ENCODE peak calls at places on chromosomes 5 and 9, in eight cellular contexts. H is breast epithelium, J is cardiac fibroblast, G is upper lobe of right lung, R is WTC11, Y is brain microvascular endothelial cell, L is IMR-90, M is HepG2. C is an unnamed sample.

GRCh38 chr5:14760548-14761002 is 96.1 kb downstream of the OTULIN start:
- DNase-seq in J (no peak), G (no peak), L (no peak), M (peak; percentile 73), H (no peak), Y (no peak), R (no peak), C (no peak)

GRCh38 chr9:100601216-100601615 is 23.3 kb downstream of the CAVIN4 start:
- DNase-seq in Y (peak; percentile 44), J (peak; percentile 73), G (no peak), R (peak; percentile 72), M (peak; percentile 69), H (no peak), L (peak; percentile 55), C (no peak)

GRCh38 chr5:136886623-136887022 is 521.3 kb upstream of the TRPC7 start:
- DNase-seq in L (no peak), R (no peak), Y (no peak), G (no peak), H (no peak), M (no peak), J (no peak), C (no peak)

GRCh38 chr5:21919417-21920022 is 933.6 kb downstream of the CDH12 start:
- DNase-seq in H (no peak), G (no peak), L (peak; percentile 45), Y (peak; percentile 33), M (peak; percentile 14), R (peak; percentile 13), J (peak; percentile 44), C (no peak)

GRCh38 chr5:82111191-82111590 is 139.4 kb downstream of the ATG10 start:
- DNase-seq in R (no peak), Y (peak; percentile 87), M (no peak), H (no peak), L (peak; percentile 44), G (no peak), J (peak; percentile 48), C (no peak)

GRCh38 chr5:22709743-22710142 is 143.4 kb downstream of the CDH12 start:
- DNase-seq in M (no peak), L (no peak), J (no peak), R (no peak), G (no peak), H (no peak), Y (no peak), C (no peak)

GRCh38 chr5:142342128-142342981 is 17.5 kb upstream of the SPRY4 start:
- DNase-seq in M (peak; percentile 82), L (peak; percentile 81), G (peak; percentile 77), R (no peak), J (no peak), H (no peak), Y (no peak), C (no peak)

GRCh38 chr9:76297721-76298239 is 96.4 kb downstream of the RFK start:
- DNase-seq in L (peak; percentile 33), G (no peak), M (no peak), H (peak; percentile 34), Y (peak; percentile 49), R (no peak), J (peak; percentile 36), C (no peak)

GRCh38 chr5:150759334-150759583 is 442 bp upstream of the DCTN4 start:
- DNase-seq in H (no peak), R (no peak), Y (no peak), G (no peak), M (no peak), J (no peak), L (no peak), C (no peak)

GRCh38 chr5:14503017-14503680 is 78.4 kb upstream of the OTULINL start:
- DNase-seq in G (no peak), M (no peak), J (no peak), H (no peak), L (no peak), Y (no peak), R (no peak), C (peak; percentile 38)

GRCh38 chr9:1332161-1332560 is 282.0 kb downstream of the DMRT2 start:
- DNase-seq in R (no peak), M (no peak), G (no peak), L (no peak), Y (no peak), H (no peak), J (no peak), C (no peak)

GRCh38 chr5:135564305-135564704 is 14.5 kb downstream of the CXCL14 start:
- DNase-seq in G (no peak), L (no peak), Y (no peak), J (no peak), M (no peak), H (no peak), R (no peak), C (no peak)

GRCh38 chr9:99076483-99077171 is 28.3 kb upstream of the TGFBR1 start:
- DNase-seq in R (no peak), L (no peak), M (no peak), J (no peak), Y (no peak), H (no peak), G (no peak), C (no peak)

GRCh38 chr5:151740958-151741373 is 17.5 kb downstream of the ATOX1 start:
- DNase-seq in L (peak; percentile 81), M (no peak), H (no peak), Y (peak; percentile 57), J (peak; percentile 59), R (no peak), G (no peak), C (no peak)

GRCh38 chr9:124280176-124280691 is 22.5 kb downstream of the NEK6 start:
- DNase-seq in Y (peak; percentile 89), J (peak; percentile 99), H (no peak), L (peak; percentile 91), R (no peak), G (peak; percentile 78), M (no peak), C (no peak)

GRCh38 chr9:23587433-23587832 is 238.6 kb downstream of the ELAVL2 start:
- DNase-seq in H (peak; percentile 28), M (no peak), G (no peak), R (no peak), L (no peak), Y (no peak), J (no peak), C (no peak)

GRCh38 chr5:9852686-9853085 is 222.5 kb upstream of the TAS2R1 start:
- DNase-seq in J (peak; percentile 39), Y (peak; percentile 23), H (no peak), L (peak; percentile 71), M (no peak), R (no peak), G (no peak), C (no peak)

GRCh38 chr9:120344230-120344629 is 235.7 kb downstream of the CDK5RAP2 start:
- DNase-seq in R (no peak), L (peak; percentile 80), G (no peak), J (peak; percentile 58), M (peak; percentile 37), Y (peak; percentile 51), H (no peak), C (no peak)

GRCh38 chr9:129852575-129852974 is 17.3 kb downstream of the USP20 start:
- DNase-seq in H (no peak), M (no peak), J (no peak), L (no peak), R (no peak), G (no peak), Y (no peak), C (no peak)
- TF ChIP-seq CTCF in H (no peak), M (no peak), J (no peak), L (no peak), R (no peak), G (no peak), Y (no peak), C (no peak)

GRCh38 chr9:35665471-35665818 is 450 bp upstream of the ARHGEF39 start:
- DNase-seq in R (no peak), M (no peak), G (no peak), J (no peak), L (no peak), H (no peak), Y (no peak), C (no peak)

GRCh38 chr9:35666045-35666444 is 1.1 kb upstream of the ARHGEF39 start:
- DNase-seq in R (no peak), H (no peak), J (peak; percentile 65), L (no peak), Y (peak; percentile 26), M (no peak), G (no peak), C (no peak)

GRCh38 chr9:35666547-35666946 is 1.6 kb upstream of the ARHGEF39 start:
- DNase-seq in J (no peak), Y (no peak), M (no peak), R (no peak), L (no peak), G (no peak), H (no peak), C (no peak)

GRCh38 chr9:35662437-35662836 is 2.6 kb downstream of the ARHGEF39 start:
- DNase-seq in J (no peak), M (no peak), G (no peak), R (no peak), L (no peak), H (no peak), Y (no peak), C (no peak)

GRCh38 chr9:35664531-35665470 is at the start of gene ARHGEF39:
- DNase-seq in R (peak; percentile 91), J (peak; percentile 79), M (peak; percentile 81), Y (peak; percentile 53), G (peak; percentile 91), H (peak; percentile 53), L (peak; percentile 68), C (no peak)
- TF ChIP-seq CTCF in R (no peak), J (no peak), M (peak; percentile 84), Y (peak; percentile 33), G (peak; percentile 25), H (no peak), L (peak; percentile 23), C (peak; percentile 64)

GRCh38 chr5:115773010-115773580 is 43.4 kb downstream of the CDO1 start:
- DNase-seq in J (no peak), G (no peak), R (no peak), L (no peak), M (no peak), H (no peak), Y (no peak), C (no peak)

GRCh38 chr5:115766608-115767007 is 49.9 kb downstream of the CDO1 start:
- DNase-seq in R (no peak), G (no peak), Y (no peak), H (no peak), J (no peak), L (no peak), M (no peak), C (no peak)

GRCh38 chr5:115767424-115767823 is 49.0 kb downstream of the CDO1 start:
- DNase-seq in R (no peak), Y (no peak), L (no peak), H (no peak), M (no peak), J (no peak), G (no peak), C (no peak)

GRCh38 chr5:115774684-115775083 is 41.8 kb downstream of the CDO1 start:
- DNase-seq in G (no peak), L (no peak), M (no peak), J (no peak), R (no peak), H (no peak), Y (no peak), C (no peak)

GRCh38 chr5:115770466-115770865 is 46.0 kb downstream of the CDO1 start:
- DNase-seq in M (peak; percentile 31), Y (no peak), L (peak; percentile 3), H (no peak), J (no peak), R (peak; percentile 72), G (no peak), C (no peak)
- TF ChIP-seq CTCF in M (peak; percentile 48), Y (peak; percentile 61), L (peak; percentile 38), H (no peak), J (peak; percentile 9), R (peak; percentile 46), G (peak; percentile 28), C (peak; percentile 23)

GRCh38 chr5:8013951-8014844 is 145.2 kb downstream of the MTRR start:
- DNase-seq in M (no peak), R (no peak), G (no peak), H (no peak), Y (no peak), J (no peak), L (peak; percentile 40), C (no peak)

GRCh38 chr5:8012131-8012977 is 143.4 kb downstream of the MTRR start:
- DNase-seq in Y (no peak), M (peak; percentile 6), G (no peak), L (no peak), H (no peak), R (peak; percentile 69), J (no peak), C (no peak)
- TF ChIP-seq CTCF in Y (no peak), M (no peak), G (no peak), L (no peak), H (no peak), R (no peak), J (no peak), C (no peak)

C was measured in chondrocyte.